ENCODE peak calls at places on chromosomes 11 and 22, in six cellular contexts. R is anterior cingulate cortex, U is left ventricle myocardium inferior, J is HuH-7, L is RPMI8226, I is H7. D is an unnamed sample.

GRCh38 chr11:94120946-94121345 is 7.7 kb upstream of the PANX1 start:
- DNase-seq in J (no peak), U (no peak), R (no peak), I (no peak), L (no peak), D (peak)

GRCh38 chr11:35112056-35112845 is 26.7 kb upstream of the CD44 start:
- DNase-seq in L (no peak), J (no peak), I (no peak), U (no peak), R (no peak), D (peak)

GRCh38 chr11:68535098-68535497 is 74.5 kb downstream of the PPP6R3 start:
- DNase-seq in I (no peak), R (no peak), J (no peak), L (no peak), U (no peak), D (no peak)

GRCh38 chr11:11973361-11973800 is 35.0 kb downstream of the DKK3 start:
- DNase-seq in L (no peak), U (peak), J (no peak), I (peak), R (no peak), D (no peak)

GRCh38 chr11:87198266-87198881 is 160.6 kb downstream of the TMEM135 start:
- DNase-seq in L (no peak), I (peak), R (no peak), J (no peak), U (no peak), D (peak)

GRCh38 chr11:2167141-2168045 is 4.2 kb downstream of the TH start:
- DNase-seq in R (no peak), I (no peak), L (no peak), J (no peak), U (no peak), D (no peak)

GRCh38 chr11:64094463-64095223 is 58.9 kb downstream of the FLRT1 start:
- DNase-seq in L (no peak), I (peak), J (no peak), R (no peak), U (no peak), D (peak)

GRCh38 chr11:66242085-66242765 is 26.2 kb upstream of the RAB1B start:
- DNase-seq in U (peak), R (no peak), L (peak), J (no peak), I (no peak), D (no peak)

GRCh38 chr11:2092956-2093412 is 46.2 kb downstream of the IGF2 start:
- DNase-seq in L (peak), I (peak), J (no peak), R (no peak), U (peak), D (peak)

GRCh38 chr11:129795089-129795488 is 20.6 kb upstream of the TMEM45B start:
- DNase-seq in L (no peak), J (no peak), U (no peak), R (no peak), I (no peak), D (no peak)

GRCh38 chr22:19968450-19968891 is 26.9 kb upstream of the TXNRD2 start:
- DNase-seq in J (no peak), L (no peak), U (no peak), R (no peak), I (no peak), D (no peak)

GRCh38 chr22:31313366-31314147 is 21.3 kb upstream of the PIK3IP1 start:
- DNase-seq in U (peak), L (peak), J (peak), R (no peak), I (peak), D (peak)

GRCh38 chr11:126840975-126841374 is 159.6 kb downstream of the KIRREL3 start:
- DNase-seq in L (no peak), J (no peak), I (no peak), U (no peak), R (no peak), D (no peak)

GRCh38 chr22:23237841-23238240 is 57.5 kb downstream of the BCR start:
- DNase-seq in J (no peak), L (no peak), U (no peak), R (no peak), I (no peak), D (no peak)

GRCh38 chr11:119626910-119627305 is 102.1 kb downstream of the NECTIN1 start:
- DNase-seq in L (no peak), I (peak), J (no peak), R (no peak), U (no peak), D (no peak)

GRCh38 chr11:78946945-78947914 is 372.6 kb upstream of the NARS2 start:
- DNase-seq in I (no peak), L (no peak), U (no peak), R (no peak), J (no peak), D (peak)

GRCh38 chr11:2581151-2581930 is 118.5 kb downstream of the KCNQ1OT1 start:
- DNase-seq in L (no peak), I (peak), R (no peak), J (no peak), U (peak), D (no peak)

GRCh38 chr22:23722724-23723123 is 28.2 kb downstream of the ZNF70 start:
- DNase-seq in R (no peak), J (no peak), L (no peak), U (no peak), I (no peak), D (no peak)

GRCh38 chr11:86469491-86470388 is 95.1 kb downstream of the CCDC81 start:
- DNase-seq in I (no peak), R (no peak), U (no peak), L (no peak), J (no peak), D (peak)